ENCODE peak calls at places on chromosomes 2 and 18, in four cellular contexts. P is AG04450; X is brain microvascular endothelial cell; Q is CD8-positive, alpha-beta T cell. J is an unnamed sample.

GRCh38 chr18:36191711-36192110 is 4.4 kb downstream of the MOCOS start:
- DNase-seq in P (no peak), X (no peak), Q (no peak), J (no peak)

GRCh38 chr18:70337139-70337972 is 48.5 kb downstream of the SOCS6 start:
- DNase-seq in P (peak; percentile 50), X (peak; percentile 88), Q (no peak), J (no peak)

GRCh38 chr18:22098563-22098989 is 70.8 kb upstream of the GATA6 start:
- DNase-seq in P (no peak), X (no peak), Q (no peak), J (no peak)

GRCh38 chr2:204129591-204130270 is 193.2 kb downstream of the ICOS start:
- DNase-seq in P (no peak), X (no peak), Q (no peak), J (no peak)

GRCh38 chr2:235271936-235272335 is 221.9 kb upstream of the AGAP1 start:
- DNase-seq in P (no peak), X (no peak), Q (no peak), J (no peak)

GRCh38 chr2:126808929-126809328 is 89.8 kb upstream of the TEX51 start:
- DNase-seq in P (no peak), X (no peak), Q (no peak), J (peak; percentile 18)

GRCh38 chr2:149579972-149580882 is 7.3 kb downstream of the MMADHC start:
- DNase-seq in P (no peak), X (peak; percentile 56), Q (no peak), J (no peak)

GRCh38 chr2:39243469-39244123 is at the start of gene CDKL4:
- DNase-seq in P (no peak), X (no peak), Q (peak; percentile 47), J (no peak)

GRCh38 chr18:8423051-8423558 is 186.1 kb upstream of the RAB12 start:
- DNase-seq in P (peak; percentile 6), X (peak; percentile 64), Q (no peak), J (no peak)

GRCh38 chr2:129888896-129889295 is 90.6 kb upstream of the RAB6C start:
- DNase-seq in P (no peak), X (peak; percentile 45), Q (no peak), J (no peak)

GRCh38 chr2:219430633-219431615 is 3.7 kb upstream of the SPEG start:
- DNase-seq in P (no peak), X (no peak), Q (no peak), J (no peak)

GRCh38 chr18:34710430-34711386 is 610 bp downstream of the DTNA start:
- DNase-seq in P (no peak), X (peak; percentile 67), Q (no peak), J (no peak)

GRCh38 chr2:20588918-20589871 is 61.7 kb downstream of the HS1BP3 start:
- DNase-seq in P (no peak), X (no peak), Q (no peak), J (no peak)

GRCh38 chr18:62420513-62421209 is 95.6 kb downstream of the TNFRSF11A start:
- DNase-seq in P (no peak), X (peak; percentile 54), Q (peak; percentile 65), J (peak; percentile 83)

GRCh38 chr2:234763051-234763909 is 188.5 kb upstream of the SH3BP4 start:
- DNase-seq in P (peak; percentile 48), X (no peak), Q (no peak), J (no peak)

GRCh38 chr2:238138331-238139102 is at the start of gene KLHL30:
- DNase-seq in P (no peak), X (no peak), Q (no peak), J (no peak)
- H3K4me3 ChIP-seq in P (no peak within 1 kb of the TSS), X (no peak within 1 kb of the TSS), Q (no peak within 1 kb of the TSS), J (no peak within 1 kb of the TSS)

DNA sequence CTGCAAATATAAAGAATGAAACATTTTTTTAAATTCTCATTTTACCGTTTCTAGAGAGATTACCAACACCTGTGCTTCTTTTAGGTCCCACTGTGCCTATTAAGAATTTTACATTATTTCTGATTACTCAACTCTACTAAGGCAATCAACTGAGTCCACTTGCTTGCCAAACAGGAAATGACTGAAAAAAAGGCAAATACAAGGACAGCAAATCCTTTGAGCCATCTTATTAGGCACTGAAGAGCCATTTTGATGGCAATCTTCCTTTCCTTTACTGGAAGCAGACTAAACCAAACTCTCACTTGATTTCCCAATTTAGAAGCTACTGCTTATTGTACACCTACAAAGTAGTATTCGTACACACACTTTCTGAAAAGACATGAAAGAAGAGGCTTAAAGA is 121.4 kb upstream of the COL3A1 start:
- DNase-seq in P (no peak), X (no peak), Q (no peak), J (no peak)
- H3K4me3 ChIP-seq in P (no peak overlapping the region), X (no peak overlapping the region), Q (no peak overlapping the region), J (no peak overlapping the region)

GRCh38 chr2:143901185-143901842 is 618.6 kb downstream of the ZEB2 start:
- DNase-seq in P (peak; percentile 60), X (peak; percentile 31), Q (no peak), J (no peak)
- H3K4me3 ChIP-seq in P (peak overlapping the region; percentile 42), X (peak overlapping the region; percentile 3), Q (no peak overlapping the region), J (no peak overlapping the region)

DNA sequence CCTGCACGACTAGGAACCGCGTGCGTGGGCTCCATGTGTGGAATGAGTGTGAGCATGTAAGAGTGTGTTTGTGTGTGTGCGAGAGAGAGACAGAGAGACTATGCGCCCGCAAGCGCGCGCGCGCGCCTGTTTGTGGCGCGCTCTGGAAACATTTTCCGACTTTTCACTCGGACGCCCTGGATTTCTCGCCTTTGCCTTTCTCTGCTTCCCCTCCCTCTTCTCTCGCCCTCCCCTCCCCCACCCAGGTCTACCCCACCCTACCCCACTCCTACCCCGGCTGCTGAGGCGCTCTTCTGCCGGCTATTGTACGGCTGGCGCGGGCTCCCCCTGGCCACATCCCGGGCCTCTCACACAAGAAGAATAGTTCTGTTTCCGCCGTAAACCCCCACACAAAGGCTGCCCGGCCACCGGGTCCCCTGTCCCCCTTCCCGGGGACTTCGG is 7.0 kb upstream of the SIX3 start:
- DNase-seq in P (no peak), X (no peak), Q (no peak), J (no peak)
- H3K4me3 ChIP-seq in P (no peak overlapping the region), X (no peak overlapping the region), Q (no peak overlapping the region), J (no peak overlapping the region)

GRCh38 chr2:1518501-1518821 is 105.2 kb downstream of the TPO start:
- DNase-seq in P (no peak), X (no peak), Q (no peak), J (no peak)
- H3K4me3 ChIP-seq in P (no peak overlapping the region), X (no peak overlapping the region), Q (no peak overlapping the region), J (no peak overlapping the region)

J was measured in Peyer's patch.